ENCODE peak calls at places on chromosomes 5 and 9, in nine cellular contexts. One of them, this sample, is unnamed.

GRCh38 chr9:70080481-70081119 is 37.0 kb downstream of the MAMDC2 start:
- DNase-seq in brain microvascular endothelial cell: peak
- DNase-seq in epithelial cell of proximal tubule: no peak
- DNase-seq in astrocyte: peak
- DNase-seq in heart left ventricle: peak
- DNase-seq in glutamatergic neuron: no peak
- DNase-seq in endodermal cell: no peak
- DNase-seq in WTC11: no peak
- DNase-seq in A549: no peak
- DNase-seq in this sample: no peak

GRCh38 chr5:83724001-83724400 is 3.3 kb upstream of the HAPLN1 start:
- DNase-seq in A549: no peak
- DNase-seq in glutamatergic neuron: no peak
- DNase-seq in astrocyte: no peak
- DNase-seq in epithelial cell of proximal tubule: no peak
- DNase-seq in heart left ventricle: no peak
- DNase-seq in endodermal cell: no peak
- DNase-seq in brain microvascular endothelial cell: no peak
- DNase-seq in WTC11: no peak
- DNase-seq in this sample: no peak

GRCh38 chr5:171705036-171705435 is 80.6 kb upstream of the SMIM23 start:
- DNase-seq in glutamatergic neuron: no peak
- DNase-seq in astrocyte: no peak
- DNase-seq in WTC11: no peak
- DNase-seq in endodermal cell: peak
- DNase-seq in epithelial cell of proximal tubule: no peak
- DNase-seq in A549: no peak
- DNase-seq in brain microvascular endothelial cell: no peak
- DNase-seq in heart left ventricle: peak
- DNase-seq in this sample: no peak

GRCh38 chr9:127762111-127762676 is 16.3 kb downstream of the SH2D3C start:
- DNase-seq in A549: no peak
- DNase-seq in glutamatergic neuron: peak
- DNase-seq in epithelial cell of proximal tubule: no peak
- DNase-seq in endodermal cell: no peak
- DNase-seq in astrocyte: no peak
- DNase-seq in heart left ventricle: peak
- DNase-seq in WTC11: no peak
- DNase-seq in brain microvascular endothelial cell: no peak
- DNase-seq in this sample: no peak

GRCh38 chr9:101457003-101457402 is 21.4 kb upstream of the ALDOB start:
- DNase-seq in astrocyte: no peak
- DNase-seq in heart left ventricle: no peak
- DNase-seq in brain microvascular endothelial cell: no peak
- DNase-seq in endodermal cell: peak
- DNase-seq in glutamatergic neuron: no peak
- DNase-seq in epithelial cell of proximal tubule: no peak
- DNase-seq in A549: no peak
- DNase-seq in WTC11: peak
- DNase-seq in this sample: no peak

GRCh38 chr5:32153723-32154122 is 20.4 kb downstream of the GOLPH3 start:
- DNase-seq in A549: no peak
- DNase-seq in epithelial cell of proximal tubule: no peak
- DNase-seq in endodermal cell: no peak
- DNase-seq in brain microvascular endothelial cell: no peak
- DNase-seq in astrocyte: peak
- DNase-seq in glutamatergic neuron: no peak
- DNase-seq in WTC11: no peak
- DNase-seq in heart left ventricle: no peak
- DNase-seq in this sample: no peak

GRCh38 chr5:61200582-61201155 is 38.4 kb upstream of the SMIM15 start:
- DNase-seq in epithelial cell of proximal tubule: no peak
- DNase-seq in glutamatergic neuron: peak
- DNase-seq in WTC11: no peak
- DNase-seq in A549: no peak
- DNase-seq in endodermal cell: peak
- DNase-seq in astrocyte: peak
- DNase-seq in heart left ventricle: no peak
- DNase-seq in brain microvascular endothelial cell: peak
- DNase-seq in this sample: no peak

GRCh38 chr5:116372931-116373597 is 201.6 kb downstream of the SEMA6A start:
- DNase-seq in epithelial cell of proximal tubule: no peak
- DNase-seq in heart left ventricle: no peak
- DNase-seq in glutamatergic neuron: no peak
- DNase-seq in WTC11: no peak
- DNase-seq in brain microvascular endothelial cell: no peak
- DNase-seq in A549: no peak
- DNase-seq in endodermal cell: no peak
- DNase-seq in astrocyte: no peak
- DNase-seq in this sample: no peak

GRCh38 chr5:132334812-132335211 is 34.7 kb upstream of the SLC22A5 start:
- DNase-seq in epithelial cell of proximal tubule: peak
- DNase-seq in endodermal cell: no peak
- DNase-seq in A549: no peak
- DNase-seq in WTC11: no peak
- DNase-seq in glutamatergic neuron: no peak
- DNase-seq in heart left ventricle: no peak
- DNase-seq in brain microvascular endothelial cell: no peak
- DNase-seq in astrocyte: peak
- DNase-seq in this sample: no peak

GRCh38 chr5:124453221-124454032 is 293.0 kb downstream of the ZNF608 start:
- DNase-seq in A549: no peak
- DNase-seq in endodermal cell: no peak
- DNase-seq in brain microvascular endothelial cell: peak
- DNase-seq in astrocyte: peak
- DNase-seq in WTC11: no peak
- DNase-seq in epithelial cell of proximal tubule: peak
- DNase-seq in heart left ventricle: no peak
- DNase-seq in glutamatergic neuron: no peak
- DNase-seq in this sample: no peak

GRCh38 chr9:96217756-96218693 is 84.0 kb downstream of the HSD17B3 start:
- DNase-seq in astrocyte: peak
- DNase-seq in brain microvascular endothelial cell: peak
- DNase-seq in A549: peak
- DNase-seq in heart left ventricle: peak
- DNase-seq in epithelial cell of proximal tubule: peak
- DNase-seq in endodermal cell: peak
- DNase-seq in WTC11: peak
- DNase-seq in glutamatergic neuron: peak
- DNase-seq in this sample: peak

GRCh38 chr5:81768960-81769452 is 18.1 kb upstream of the SSBP2 start:
- DNase-seq in glutamatergic neuron: no peak
- DNase-seq in WTC11: no peak
- DNase-seq in heart left ventricle: no peak
- DNase-seq in A549: peak
- DNase-seq in astrocyte: peak
- DNase-seq in epithelial cell of proximal tubule: peak
- DNase-seq in endodermal cell: no peak
- DNase-seq in brain microvascular endothelial cell: peak
- DNase-seq in this sample: no peak

GRCh38 chr9:100324594-100325200 is 28.0 kb downstream of the TEX10 start:
- DNase-seq in astrocyte: peak
- DNase-seq in endodermal cell: no peak
- DNase-seq in WTC11: no peak
- DNase-seq in epithelial cell of proximal tubule: no peak
- DNase-seq in heart left ventricle: no peak
- DNase-seq in glutamatergic neuron: no peak
- DNase-seq in A549: peak
- DNase-seq in brain microvascular endothelial cell: no peak
- DNase-seq in this sample: no peak
- TF ChIP-seq CTCF in astrocyte: peak
- TF ChIP-seq CTCF in endodermal cell: peak
- TF ChIP-seq CTCF in WTC11: peak
- TF ChIP-seq CTCF in epithelial cell of proximal tubule: peak
- TF ChIP-seq CTCF in heart left ventricle: peak
- TF ChIP-seq CTCF in glutamatergic neuron: peak
- TF ChIP-seq CTCF in A549: peak
- TF ChIP-seq CTCF in brain microvascular endothelial cell: no peak
- TF ChIP-seq CTCF in this sample: no peak

DNA sequence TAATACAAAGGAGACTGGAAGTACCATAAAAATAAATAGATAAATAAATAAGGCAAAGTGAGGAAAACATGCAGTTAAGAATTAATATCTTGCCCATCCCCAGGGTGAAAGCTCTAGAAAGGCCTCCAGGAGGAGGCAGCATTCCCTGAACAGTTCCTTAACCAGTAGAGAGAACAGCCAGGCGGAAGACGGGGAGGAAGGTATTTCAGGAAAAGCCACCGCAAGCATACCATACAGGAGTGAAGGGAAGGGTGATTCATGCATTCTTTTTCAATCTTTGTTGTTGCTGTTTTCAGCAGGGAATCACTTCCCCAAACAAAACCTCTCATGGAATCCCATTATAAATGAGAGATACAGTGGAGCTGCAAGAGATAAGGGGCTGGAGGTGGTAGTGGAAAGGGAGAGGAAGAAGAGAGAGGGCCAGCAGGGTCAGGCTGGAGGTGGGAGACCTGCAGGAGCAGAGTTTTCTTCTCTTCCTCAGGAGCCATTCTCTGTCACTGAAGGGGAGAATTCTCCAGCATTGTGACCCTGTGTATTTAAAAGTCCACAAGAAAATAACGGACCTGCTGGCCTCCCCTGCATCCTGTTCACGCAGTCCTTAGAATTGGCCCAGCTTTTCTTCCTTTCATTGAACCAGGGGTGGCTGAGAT is 256.0 kb downstream of the FAM114A2 start:
- DNase-seq in epithelial cell of proximal tubule: no peak
- DNase-seq in astrocyte: peak
- DNase-seq in heart left ventricle: no peak
- DNase-seq in WTC11: peak
- DNase-seq in endodermal cell: peak
- DNase-seq in brain microvascular endothelial cell: peak
- DNase-seq in A549: no peak
- DNase-seq in glutamatergic neuron: no peak
- DNase-seq in this sample: no peak
- TF ChIP-seq CTCF in epithelial cell of proximal tubule: no peak
- TF ChIP-seq CTCF in astrocyte: peak
- TF ChIP-seq CTCF in heart left ventricle: no peak
- TF ChIP-seq CTCF in WTC11: no peak
- TF ChIP-seq CTCF in endodermal cell: peak
- TF ChIP-seq CTCF in brain microvascular endothelial cell: peak
- TF ChIP-seq CTCF in A549: no peak
- TF ChIP-seq CTCF in glutamatergic neuron: no peak
- TF ChIP-seq CTCF in this sample: no peak

GRCh38 chr5:165502893-165503696 is 1997.7 kb downstream of the MAT2B start:
- DNase-seq in glutamatergic neuron: no peak
- DNase-seq in endodermal cell: no peak
- DNase-seq in astrocyte: peak
- DNase-seq in heart left ventricle: no peak
- DNase-seq in A549: no peak
- DNase-seq in WTC11: no peak
- DNase-seq in brain microvascular endothelial cell: no peak
- DNase-seq in epithelial cell of proximal tubule: no peak
- DNase-seq in this sample: no peak

GRCh38 chr5:165495829-165496380 is 1990.5 kb downstream of the MAT2B start:
- DNase-seq in brain microvascular endothelial cell: no peak
- DNase-seq in endodermal cell: no peak
- DNase-seq in glutamatergic neuron: no peak
- DNase-seq in heart left ventricle: no peak
- DNase-seq in astrocyte: peak
- DNase-seq in WTC11: no peak
- DNase-seq in A549: no peak
- DNase-seq in epithelial cell of proximal tubule: no peak
- DNase-seq in this sample: no peak

DNA sequence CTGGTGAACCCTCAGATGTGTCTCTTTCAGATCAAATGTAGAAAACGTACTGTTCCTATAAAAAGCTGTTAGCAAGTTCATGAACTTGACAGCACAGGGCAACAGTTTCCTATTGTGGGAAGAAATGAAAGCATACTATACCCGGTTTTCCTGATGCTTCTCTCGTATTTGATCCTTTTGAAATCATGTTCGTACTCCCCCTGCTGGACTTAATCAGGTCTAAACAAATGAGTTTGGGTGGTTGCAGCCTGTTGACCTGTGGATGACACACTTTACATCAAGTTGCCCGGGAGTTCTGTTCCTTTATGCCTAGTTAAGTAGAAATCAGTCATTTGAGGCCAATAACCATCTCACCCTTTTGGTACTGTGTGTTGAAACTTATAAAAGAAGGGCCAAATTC is 1992.3 kb downstream of the MAT2B start:
- DNase-seq in endodermal cell: peak
- DNase-seq in heart left ventricle: no peak
- DNase-seq in glutamatergic neuron: no peak
- DNase-seq in epithelial cell of proximal tubule: no peak
- DNase-seq in astrocyte: peak
- DNase-seq in A549: peak
- DNase-seq in brain microvascular endothelial cell: no peak
- DNase-seq in WTC11: peak
- DNase-seq in this sample: no peak
- TF ChIP-seq CTCF in endodermal cell: peak
- TF ChIP-seq CTCF in heart left ventricle: no peak
- TF ChIP-seq CTCF in glutamatergic neuron: peak
- TF ChIP-seq CTCF in epithelial cell of proximal tubule: no peak
- TF ChIP-seq CTCF in astrocyte: no peak
- TF ChIP-seq CTCF in A549: peak
- TF ChIP-seq CTCF in brain microvascular endothelial cell: peak
- TF ChIP-seq CTCF in WTC11: peak
- TF ChIP-seq CTCF in this sample: no peak

GRCh38 chr9:119412399-119412798 is 43.2 kb upstream of the BRINP1 start:
- DNase-seq in endodermal cell: peak
- DNase-seq in brain microvascular endothelial cell: no peak
- DNase-seq in A549: no peak
- DNase-seq in glutamatergic neuron: no peak
- DNase-seq in epithelial cell of proximal tubule: no peak
- DNase-seq in WTC11: peak
- DNase-seq in astrocyte: no peak
- DNase-seq in heart left ventricle: no peak
- DNase-seq in this sample: no peak
- TF ChIP-seq CTCF in endodermal cell: peak
- TF ChIP-seq CTCF in brain microvascular endothelial cell: no peak
- TF ChIP-seq CTCF in A549: no peak
- TF ChIP-seq CTCF in glutamatergic neuron: no peak
- TF ChIP-seq CTCF in epithelial cell of proximal tubule: no peak
- TF ChIP-seq CTCF in WTC11: no peak
- TF ChIP-seq CTCF in astrocyte: no peak
- TF ChIP-seq CTCF in heart left ventricle: no peak
- TF ChIP-seq CTCF in this sample: no peak

DNA sequence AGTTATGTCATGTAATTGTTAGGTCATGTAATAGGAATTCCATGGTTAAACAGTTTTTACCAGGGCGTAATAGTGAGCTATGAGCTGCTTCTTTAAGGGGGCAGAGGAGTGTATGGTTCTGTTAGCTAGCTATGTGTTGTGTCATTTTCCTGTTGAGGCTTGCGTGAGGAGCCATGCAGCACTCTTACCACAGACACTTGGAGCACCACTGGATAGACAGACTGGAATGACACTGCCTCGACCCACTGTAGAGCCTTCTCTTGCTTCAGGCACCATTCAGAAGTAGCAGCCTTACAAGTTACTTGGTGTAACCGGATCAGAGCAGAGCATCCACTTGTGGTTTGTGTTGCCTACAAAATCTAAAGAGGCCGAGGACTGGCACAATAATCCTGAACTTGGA is 28.3 kb upstream of the STOM start:
- DNase-seq in astrocyte: peak
- DNase-seq in A549: no peak
- DNase-seq in endodermal cell: no peak
- DNase-seq in WTC11: no peak
- DNase-seq in heart left ventricle: no peak
- DNase-seq in glutamatergic neuron: no peak
- DNase-seq in epithelial cell of proximal tubule: no peak
- DNase-seq in brain microvascular endothelial cell: peak
- DNase-seq in this sample: no peak
- TF ChIP-seq CTCF in astrocyte: no peak
- TF ChIP-seq CTCF in A549: no peak
- TF ChIP-seq CTCF in endodermal cell: no peak
- TF ChIP-seq CTCF in WTC11: no peak
- TF ChIP-seq CTCF in heart left ventricle: no peak
- TF ChIP-seq CTCF in glutamatergic neuron: no peak
- TF ChIP-seq CTCF in epithelial cell of proximal tubule: no peak
- TF ChIP-seq CTCF in brain microvascular endothelial cell: no peak
- TF ChIP-seq CTCF in this sample: no peak

This sample was measured in omental fat pad.